ENCODE peak calls at places on chromosomes 7 and 10, in four cellular contexts. S, W, L and K are unnamed samples.

GRCh38 chr7:27576360-27576944 is 86.2 kb downstream of the HIBADH start:
- DNase-seq in L (peak; percentile 63), W (no peak), S (peak; percentile 38), K (peak; percentile 17)

GRCh38 chr7:40717242-40717641 is 582.4 kb downstream of the SUGCT start:
- DNase-seq in W (peak; percentile 72), L (peak; percentile 72), S (peak; percentile 85), K (peak; percentile 79)

GRCh38 chr7:139889186-139889871 is 60.3 kb downstream of the TBXAS1 start:
- DNase-seq in W (no peak), S (no peak), L (no peak), K (no peak)

GRCh38 chr10:11170993-11171416 is 153.3 kb downstream of the CELF2 start:
- DNase-seq in L (no peak), S (no peak), W (no peak), K (no peak)

GRCh38 chr7:106623846-106624245 is 37.1 kb downstream of the CCDC71L start:
- DNase-seq in S (peak; percentile 38), L (no peak), W (no peak), K (peak; percentile 10)

GRCh38 chr7:25947669-25948516 is 204.1 kb upstream of the NFE2L3 start:
- DNase-seq in W (no peak), S (no peak), L (no peak), K (no peak)

GRCh38 chr7:69762821-69763352 is 164.6 kb downstream of the AUTS2 start:
- DNase-seq in W (no peak), L (no peak), S (no peak), K (no peak)

GRCh38 chr10:14047431-14047830 is 283.3 kb downstream of the FRMD4A start:
- DNase-seq in S (no peak), W (no peak), L (no peak), K (no peak)

GRCh38 chr7:70764004-70764691 is 367.8 kb upstream of the GALNT17 start:
- DNase-seq in S (no peak), W (no peak), L (no peak), K (no peak)

GRCh38 chr10:49263591-49263990 is 35.4 kb upstream of the C10orf71 start:
- DNase-seq in L (no peak), S (no peak), W (no peak), K (no peak)

GRCh38 chr7:26393855-26394254 is 102.2 kb downstream of the SNX10 start:
- DNase-seq in S (no peak), W (no peak), L (no peak), K (no peak)

GRCh38 chr10:110789604-110790428 is 81.9 kb upstream of the PDCD4 start:
- DNase-seq in W (no peak), L (no peak), S (no peak), K (no peak)

GRCh38 chr7:23117841-23118240 is 12.3 kb downstream of the KLHL7 start:
- DNase-seq in S (no peak), W (no peak), L (no peak), K (peak; percentile 20)

GRCh38 chr10:74738985-74739567 is 87.3 kb upstream of the KAT6B start:
- DNase-seq in L (peak; percentile 26), W (no peak), S (peak; percentile 17), K (no peak)

GRCh38 chr10:132877473-132877872 is 64.9 kb downstream of the CFAP46 start:
- DNase-seq in L (no peak), S (no peak), W (peak; percentile 14), K (no peak)

GRCh38 chr7:83546586-83546985 is 102.4 kb downstream of the SEMA3E start:
- DNase-seq in W (no peak), L (no peak), S (peak; percentile 19), K (no peak)

GRCh38 chr7:81919494-81919893 is 149.6 kb upstream of the HGF start:
- DNase-seq in W (no peak), L (no peak), S (no peak), K (no peak)

GRCh38 chr7:2523941-2524807 is 4.6 kb downstream of the LFNG start:
- DNase-seq in L (no peak), W (peak; percentile 93), S (peak; percentile 66), K (peak; percentile 89)

GRCh38 chr7:99453105-99453504 is 12.9 kb downstream of the ATP5MF start:
- DNase-seq in W (no peak), S (no peak), L (no peak), K (no peak)

GRCh38 chr10:129288940-129289468 is 178.0 kb upstream of the MGMT start:
- DNase-seq in W (no peak), S (no peak), L (no peak), K (no peak)

GRCh38 chr10:59582779-59583178 is 126.9 kb downstream of the SLC16A9 start:
- DNase-seq in S (no peak), L (no peak), W (no peak), K (no peak)

GRCh38 chr7:39838326-39838725 is 111.7 kb upstream of the CDK13 start:
- DNase-seq in L (no peak), S (no peak), W (no peak), K (no peak)

GRCh38 chr10:73413108-73413527 is 740 bp downstream of the ANXA7 start:
- DNase-seq in W (no peak), S (peak; percentile 80), L (peak; percentile 85), K (peak; percentile 36)

GRCh38 chr10:119597405-119598186 is 832 bp upstream of the TIAL1 start:
- DNase-seq in L (no peak), W (no peak), S (no peak), K (no peak)

GRCh38 chr7:81256991-81257390 is 338.1 kb upstream of the SEMA3C start:
- DNase-seq in L (peak; percentile 36), S (peak; percentile 52), W (no peak), K (no peak)

GRCh38 chr7:112869111-112869774 is 79.0 kb upstream of the TMEM168 start:
- DNase-seq in W (no peak), S (peak; percentile 55), L (peak; percentile 72), K (peak; percentile 13)

GRCh38 chr7:140304071-140304799 is 94.1 kb downstream of the SLC37A3 start:
- DNase-seq in W (no peak), S (peak; percentile 37), L (peak; percentile 60), K (no peak)

GRCh38 chr10:14600065-14600464 is 174.6 kb downstream of the FAM107B start:
- DNase-seq in L (no peak), W (no peak), S (no peak), K (no peak)

GRCh38 chr7:99562832-99563231 is 4.4 kb downstream of the ZNF655 start:
- DNase-seq in W (no peak), S (peak; percentile 96), L (peak; percentile 88), K (peak; percentile 75)

GRCh38 chr10:72310241-72310633 is 36.5 kb downstream of the DDIT4 start:
- DNase-seq in W (no peak), S (no peak), L (no peak), K (no peak)

GRCh38 chr7:4745265-4745919 is 30.0 kb upstream of the AP5Z1 start:
- DNase-seq in W (no peak), L (no peak), S (peak; percentile 31), K (no peak)

GRCh38 chr7:4745971-4746919 is 29.2 kb upstream of the AP5Z1 start:
- DNase-seq in S (peak; percentile 67), W (no peak), L (peak; percentile 56), K (peak; percentile 76)

GRCh38 chr7:4747013-4747412 is 28.4 kb upstream of the AP5Z1 start:
- DNase-seq in W (no peak), L (no peak), S (no peak), K (no peak)

GRCh38 chr7:4742852-4743251 is 32.6 kb upstream of the AP5Z1 start:
- DNase-seq in W (no peak), S (peak; percentile 43), L (no peak), K (no peak)

DNA sequence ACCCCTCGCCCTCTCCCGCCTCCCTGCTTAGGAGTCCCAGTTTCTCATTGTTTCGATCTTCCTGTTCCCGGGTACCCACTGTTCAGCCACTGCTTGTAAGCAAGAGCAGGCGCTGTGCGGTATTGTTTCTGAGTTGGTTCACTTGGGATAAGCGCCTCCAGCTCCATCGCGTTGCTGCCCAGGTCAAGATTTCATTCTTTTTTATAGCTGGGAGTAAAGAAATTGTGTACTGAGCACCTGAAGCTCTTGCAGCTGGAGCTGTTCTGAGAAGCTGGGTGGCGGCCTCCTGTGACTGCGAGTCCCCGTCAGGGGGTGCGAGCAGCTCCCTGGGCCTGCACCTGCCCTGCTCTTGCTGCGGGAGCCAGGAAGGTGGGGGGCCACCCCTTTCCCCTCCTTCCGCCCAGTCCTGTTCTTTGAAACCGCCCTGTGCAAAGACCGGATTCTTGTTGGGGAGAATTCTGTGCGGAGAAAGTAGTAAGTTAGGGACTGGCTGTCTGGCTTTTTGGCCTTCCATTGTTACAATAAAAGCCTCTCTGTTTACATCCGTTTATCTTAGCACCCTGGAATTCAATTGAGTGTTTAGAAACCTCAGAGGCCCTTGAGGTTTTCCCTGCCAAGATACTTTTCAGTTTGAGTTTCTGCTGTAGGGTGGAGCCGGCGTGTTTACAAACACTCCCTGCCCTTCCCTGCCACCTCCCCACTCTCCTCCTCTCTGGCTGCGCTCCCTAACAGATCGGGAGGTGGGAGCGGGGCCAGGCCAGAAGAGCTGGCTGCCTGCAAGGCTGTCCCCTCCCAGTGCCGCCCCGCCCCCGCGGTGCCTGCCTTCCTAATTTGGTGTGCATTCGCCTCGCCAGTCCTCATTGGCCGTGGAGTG is 30.8 kb upstream of the AP5Z1 start:
- DNase-seq in W (peak; percentile 100), L (peak; percentile 94), S (peak; percentile 99), K (peak; percentile 96)
- TF ChIP-seq POLR2A in W (peak; percentile 21), L (no peak), S (no peak), K (peak; percentile 31)

DNA sequence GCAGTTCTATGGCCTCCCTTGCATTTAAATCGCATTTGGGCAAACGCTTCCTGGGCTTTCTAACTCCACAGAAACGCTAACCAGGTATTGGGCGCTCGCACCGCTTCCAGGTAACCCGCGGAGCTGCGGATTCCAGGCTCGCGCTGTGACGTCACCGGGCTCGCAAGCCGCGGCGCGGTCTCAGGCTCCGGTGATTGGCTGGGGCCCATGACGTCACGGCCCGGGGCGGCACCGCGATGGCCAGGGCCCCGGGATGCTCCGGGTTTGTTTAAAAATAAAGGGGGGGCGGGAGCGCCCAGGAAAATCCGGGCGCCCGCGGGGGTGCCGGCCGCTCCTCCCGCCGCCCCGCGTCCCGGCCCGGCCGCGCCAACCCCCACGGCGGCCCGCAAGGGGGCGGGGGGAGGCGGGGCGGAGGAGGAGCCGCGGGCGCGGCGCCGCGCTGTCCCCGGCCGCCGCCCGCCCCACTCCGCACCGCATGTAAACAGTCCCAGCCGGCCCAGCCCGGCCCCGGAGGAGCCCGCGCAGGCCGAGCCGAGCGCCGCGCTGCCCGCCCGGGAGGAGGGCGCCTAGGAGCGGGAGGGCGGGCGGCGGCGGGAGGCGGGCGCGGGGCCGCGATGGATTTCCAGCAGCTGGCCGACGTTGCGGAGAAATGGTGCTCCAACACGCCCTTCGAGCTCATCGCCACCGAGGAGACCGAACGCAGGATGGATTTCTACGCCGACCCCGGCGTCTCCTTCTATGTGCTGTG is at the start of gene MTURN:
- DNase-seq in L (peak; percentile 97), S (peak; percentile 84), W (peak; percentile 94), K (peak; percentile 100)
- TF ChIP-seq POLR2A in L (peak; percentile 50), S (no peak), W (peak; percentile 48), K (peak; percentile 28)

DNA sequence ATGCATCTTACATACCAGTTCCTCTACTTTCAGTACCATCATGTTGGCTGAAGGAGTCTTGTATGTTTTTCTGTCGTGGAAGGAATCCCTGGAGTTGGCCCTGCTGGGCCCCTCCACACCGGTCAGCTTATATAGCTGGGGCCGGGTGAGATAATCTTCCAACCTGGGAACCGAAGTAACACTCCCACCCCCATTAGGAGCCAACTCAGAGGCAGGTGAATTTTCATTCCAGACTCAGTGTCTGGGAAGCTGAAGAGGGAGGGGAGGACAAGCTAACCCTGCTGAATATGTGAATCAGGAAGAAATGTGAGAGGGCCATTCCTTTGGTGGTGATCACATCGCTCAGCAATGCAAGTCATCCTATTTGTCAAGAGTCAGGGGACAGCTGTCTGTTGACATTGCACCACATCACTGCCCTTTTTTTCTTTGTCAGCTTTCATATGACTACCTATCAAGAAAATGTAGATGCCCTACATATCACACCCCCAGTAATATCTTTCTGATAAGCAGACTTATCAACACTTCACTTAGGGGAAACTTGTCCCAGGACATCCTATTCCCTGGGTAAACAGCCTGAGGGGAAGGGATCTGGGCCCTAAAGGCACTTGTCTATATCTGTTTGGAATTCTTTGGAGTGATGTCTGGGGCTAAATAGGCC is at the start of gene ANKRD1:
- DNase-seq in S (peak; percentile 95), L (peak; percentile 9), W (no peak), K (peak; percentile 59)
- TF ChIP-seq POLR2A in S (no peak), L (no peak), W (peak; percentile 58), K (no peak)

GRCh38 chr7:73556208-73557107 is 1.0 kb downstream of the BCL7B start:
- DNase-seq in L (peak; percentile 33), S (no peak), W (peak; percentile 8), K (no peak)
- TF ChIP-seq POLR2A in L (no peak), S (no peak), W (no peak), K (peak; percentile 69)